ENCODE peak calls at places on chromosomes 2 and 18, in seven cellular contexts. D is K562, X is stomach, S is A549, N is sigmoid colon, A is tibial nerve, C is transverse colon. Q is an unnamed sample.

GRCh38 chr2:119856469-119856901 is 96.8 kb downstream of the PTPN4 start:
- DNase-seq in A (no peak), S (peak; percentile 19), D (no peak), C (no peak), X (no peak), N (no peak), Q (no peak)

GRCh38 chr2:69948963-69949645 is 12.3 kb downstream of the ASPRV1 start:
- DNase-seq in N (no peak), X (no peak), C (no peak), S (no peak), D (peak; percentile 67), A (no peak), Q (no peak)

GRCh38 chr2:54579682-54580349 is 123.7 kb downstream of the SPTBN1 start:
- DNase-seq in X (peak; percentile 57), D (no peak), S (peak; percentile 82), N (no peak), A (no peak), C (peak; percentile 77), Q (no peak)

GRCh38 chr2:192645811-192646598 is 451.3 kb upstream of the TMEFF2 start:
- DNase-seq in A (no peak), N (no peak), S (no peak), X (no peak), C (no peak), D (no peak), Q (no peak)

GRCh38 chr2:74845217-74845751 is 11.4 kb downstream of the HK2 start:
- DNase-seq in C (peak; percentile 88), A (peak; percentile 41), X (peak; percentile 93), N (peak; percentile 82), D (no peak), S (peak; percentile 76), Q (no peak)

GRCh38 chr2:61617610-61618009 is 79.5 kb upstream of the XPO1 start:
- DNase-seq in C (no peak), X (no peak), D (no peak), A (no peak), N (no peak), S (no peak), Q (no peak)

GRCh38 chr2:169066817-169067356 is 2.5 kb upstream of the DHRS9 start:
- DNase-seq in A (no peak), S (no peak), C (no peak), D (no peak), N (no peak), X (no peak), Q (no peak)

GRCh38 chr2:224584111-224584764 is 925 bp downstream of the CUL3 start:
- DNase-seq in S (peak; percentile 16), C (peak; percentile 36), D (no peak), A (peak; percentile 36), X (peak; percentile 36), N (peak; percentile 68), Q (peak; percentile 30)

GRCh38 chr2:54516842-54517241 is 60.7 kb downstream of the SPTBN1 start:
- DNase-seq in C (no peak), S (no peak), N (no peak), D (no peak), A (no peak), X (no peak), Q (no peak)

GRCh38 chr18:58848685-58849084 is 16.0 kb upstream of the ZNF532 start:
- DNase-seq in C (no peak), N (no peak), S (peak; percentile 23), X (no peak), D (no peak), A (no peak), Q (no peak)

GRCh38 chr2:7169631-7170030 is 252.4 kb downstream of the RNF144A start:
- DNase-seq in C (no peak), X (no peak), N (no peak), S (no peak), D (no peak), A (no peak), Q (no peak)

GRCh38 chr2:147523415-147523814 is 321.4 kb upstream of the ACVR2A start:
- DNase-seq in X (no peak), A (no peak), D (no peak), C (no peak), N (no peak), S (no peak), Q (no peak)

GRCh38 chr18:30211112-30211511 is 831.4 kb downstream of the DSC3 start:
- DNase-seq in N (no peak), D (no peak), S (no peak), X (no peak), C (no peak), A (no peak), Q (no peak)

GRCh38 chr2:11996618-11997017 is 250.2 kb downstream of the LPIN1 start:
- DNase-seq in N (no peak), S (no peak), D (no peak), X (no peak), A (no peak), C (no peak), Q (no peak)

GRCh38 chr2:227006189-227006897 is 157.7 kb downstream of the COL4A4 start:
- DNase-seq in D (no peak), X (no peak), N (no peak), C (no peak), A (no peak), S (no peak), Q (no peak)
- TF ChIP-seq EP300 in D (no peak), X (no peak), N (no peak), C (no peak), A (no peak), S (no peak), Q (no peak)

DNA sequence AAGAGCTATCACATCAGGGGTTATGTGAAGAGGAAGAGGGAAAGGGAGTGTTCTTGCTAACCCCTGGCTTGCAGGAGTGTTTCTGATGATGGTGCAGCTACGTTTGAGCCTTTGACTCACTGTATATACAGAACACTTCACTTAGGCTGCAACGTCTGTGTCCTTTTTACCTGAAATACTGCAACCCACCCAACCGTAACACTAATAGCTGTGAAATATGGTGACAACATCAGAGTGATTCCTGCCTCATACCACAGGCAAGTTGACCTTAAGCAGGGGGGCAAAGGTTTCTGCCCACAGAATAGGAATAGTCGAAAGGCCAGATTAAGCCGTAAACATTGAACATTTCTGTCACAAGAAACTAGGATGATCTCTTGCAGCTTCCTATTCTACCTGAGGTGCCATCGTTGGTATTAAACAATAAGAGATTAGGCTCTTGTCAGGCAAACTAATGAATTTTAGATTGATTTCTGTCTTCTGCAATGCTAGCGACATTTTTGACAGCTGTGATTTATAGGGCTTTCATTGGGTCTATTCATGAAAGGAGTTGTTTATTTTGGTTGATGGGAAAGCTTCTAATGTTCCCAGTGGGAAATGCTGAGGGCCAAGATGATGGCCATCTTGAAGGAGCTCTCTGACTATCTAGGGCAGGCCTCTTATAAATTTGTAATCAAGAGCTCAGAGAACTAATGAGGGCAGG is 316.8 kb downstream of the PIK3C3 start:
- DNase-seq in S (no peak), X (no peak), A (no peak), N (no peak), D (no peak), C (no peak), Q (no peak)
- TF ChIP-seq EP300 in S (no peak), X (no peak), A (no peak), N (no peak), D (no peak), C (no peak), Q (no peak)

GRCh38 chr2:28661589-28662001 is 90.0 kb upstream of the PPP1CB start:
- DNase-seq in C (peak; percentile 75), X (peak; percentile 80), S (peak; percentile 52), N (peak; percentile 95), D (no peak), A (peak; percentile 65), Q (peak; percentile 63)
- TF ChIP-seq EP300 in C (peak; percentile 89), X (peak; percentile 76), S (no peak), N (peak; percentile 79), D (no peak), A (peak; percentile 86), Q (peak; percentile 61)

DNA sequence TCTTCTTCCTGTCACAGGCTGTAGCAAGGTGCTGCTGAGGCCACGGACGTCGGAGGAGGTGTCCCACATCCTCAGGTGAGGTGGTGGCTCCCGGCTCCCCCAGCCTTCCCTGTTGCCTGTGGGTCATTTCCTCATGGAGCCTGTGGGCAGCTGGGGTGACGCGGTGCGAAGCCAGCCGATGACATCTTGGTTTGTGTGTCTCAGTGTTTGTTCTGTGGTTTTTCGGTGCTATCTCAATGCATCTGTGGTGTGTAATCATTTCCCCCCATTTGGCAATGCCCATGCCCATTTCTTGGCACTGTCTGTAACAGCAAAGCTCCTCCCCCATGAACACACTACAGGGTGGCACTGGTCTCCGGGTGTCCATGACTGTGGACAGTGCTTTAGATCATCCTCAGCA is 6.6 kb downstream of the D2HGDH start:
- DNase-seq in N (no peak), C (no peak), X (no peak), A (no peak), D (no peak), S (no peak), Q (no peak)
- TF ChIP-seq EP300 in N (no peak), C (no peak), X (no peak), A (no peak), D (no peak), S (no peak), Q (no peak)

GRCh38 chr18:21934766-21935015 is 194.1 kb downstream of the MIB1 start:
- DNase-seq in C (no peak), A (no peak), N (no peak), X (no peak), D (no peak), S (no peak), Q (no peak)

GRCh38 chr18:21928925-21929324 is 188.3 kb downstream of the MIB1 start:
- DNase-seq in X (no peak), D (no peak), S (no peak), C (no peak), N (no peak), A (no peak), Q (no peak)

GRCh38 chr18:21933931-21934765 is 193.6 kb downstream of the MIB1 start:
- DNase-seq in A (no peak), N (no peak), X (no peak), C (no peak), S (no peak), D (no peak), Q (no peak)

DNA sequence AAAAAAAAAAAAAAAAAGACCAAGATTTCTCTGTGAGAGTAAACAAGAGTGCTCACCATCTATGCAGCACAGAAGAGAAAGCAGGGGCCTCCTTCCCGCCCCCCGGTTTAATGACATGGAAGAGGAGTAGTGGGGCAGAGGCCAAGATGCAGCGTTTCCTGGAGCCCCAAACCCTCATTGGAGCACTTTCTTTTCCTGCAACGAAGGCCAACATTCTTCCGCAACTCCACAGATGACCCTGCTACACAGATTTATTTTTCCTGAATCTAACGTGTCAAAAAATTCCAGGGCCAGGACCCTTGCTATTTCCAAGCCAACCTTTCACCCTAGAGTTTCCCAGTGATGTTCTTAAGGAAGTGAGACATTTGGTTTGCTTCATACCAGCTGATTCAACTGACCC is 189.6 kb downstream of the MIB1 start:
- DNase-seq in A (no peak), S (no peak), D (no peak), N (no peak), C (no peak), X (no peak), Q (no peak)
- TF ChIP-seq EP300 in A (no peak), S (no peak), D (no peak), N (no peak), C (no peak), X (no peak), Q (no peak)